ENCODE peak calls at places on chromosomes 4 and X, in five cellular contexts. E, P, H, T and B are unnamed samples.

GRCh38 chr4:52263612-52264011 is 212.5 kb downstream of the SPATA18 start:
- DNase-seq in E (no peak), H (peak), P (no peak), T (no peak), B (no peak)

GRCh38 chrX:136667446-136668168 is 19.6 kb downstream of the CD40LG start:
- DNase-seq in H (no peak), P (no peak), E (no peak), T (no peak), B (no peak)

GRCh38 chrX:41559235-41559634 is 112.1 kb downstream of the NYX start:
- DNase-seq in H (no peak), P (no peak), T (no peak), E (no peak), B (no peak)

GRCh38 chr4:174358410-174358809 is 74.7 kb downstream of the CEP44 start:
- DNase-seq in H (no peak), T (no peak), E (no peak), P (no peak), B (no peak)

GRCh38 chr4:2507259-2507658 is 29.2 kb upstream of the FAM193A start:
- DNase-seq in P (no peak), E (no peak), H (no peak), T (no peak), B (no peak)

GRCh38 chrX:40933132-40934078 is 151.8 kb upstream of the USP9X start:
- DNase-seq in P (peak), E (no peak), T (no peak), H (peak), B (no peak)

GRCh38 chrX:140034916-140035315 is 69.6 kb upstream of the CXorf66 start:
- DNase-seq in P (no peak), H (no peak), T (no peak), E (peak), B (no peak)

GRCh38 chrX:103157511-103158316 is 57.2 kb upstream of the BEX4 start:
- DNase-seq in H (peak), T (peak), E (peak), P (peak), B (no peak)

GRCh38 chr4:178414881-178415446 is 972.7 kb upstream of the AGA start:
- DNase-seq in T (no peak), H (no peak), P (no peak), E (no peak), B (no peak)

GRCh38 chr4:102497986-102498385 is 3.2 kb upstream of the NFKB1 start:
- DNase-seq in P (no peak), E (no peak), T (no peak), H (peak), B (no peak)

GRCh38 chr4:145281946-145282345 is 101.6 kb upstream of the OTUD4 start:
- DNase-seq in H (no peak), T (no peak), E (no peak), P (no peak), B (no peak)

GRCh38 chrX:19888419-19888879 is 1.0 kb upstream of the SH3KBP1 start:
- DNase-seq in E (peak), P (peak), T (peak), H (peak), B (no peak)

GRCh38 chrX:19886888-19887531 is 390 bp downstream of the SH3KBP1 start:
- DNase-seq in H (no peak), P (no peak), E (no peak), T (peak), B (peak)

GRCh38 chrX:19893722-19894121 is 6.3 kb upstream of the SH3KBP1 start:
- DNase-seq in E (no peak), T (no peak), H (peak), P (peak), B (no peak)

GRCh38 chrX:19886375-19886774 is 1.0 kb downstream of the SH3KBP1 start:
- DNase-seq in P (no peak), E (no peak), T (no peak), H (no peak), B (no peak)

DNA sequence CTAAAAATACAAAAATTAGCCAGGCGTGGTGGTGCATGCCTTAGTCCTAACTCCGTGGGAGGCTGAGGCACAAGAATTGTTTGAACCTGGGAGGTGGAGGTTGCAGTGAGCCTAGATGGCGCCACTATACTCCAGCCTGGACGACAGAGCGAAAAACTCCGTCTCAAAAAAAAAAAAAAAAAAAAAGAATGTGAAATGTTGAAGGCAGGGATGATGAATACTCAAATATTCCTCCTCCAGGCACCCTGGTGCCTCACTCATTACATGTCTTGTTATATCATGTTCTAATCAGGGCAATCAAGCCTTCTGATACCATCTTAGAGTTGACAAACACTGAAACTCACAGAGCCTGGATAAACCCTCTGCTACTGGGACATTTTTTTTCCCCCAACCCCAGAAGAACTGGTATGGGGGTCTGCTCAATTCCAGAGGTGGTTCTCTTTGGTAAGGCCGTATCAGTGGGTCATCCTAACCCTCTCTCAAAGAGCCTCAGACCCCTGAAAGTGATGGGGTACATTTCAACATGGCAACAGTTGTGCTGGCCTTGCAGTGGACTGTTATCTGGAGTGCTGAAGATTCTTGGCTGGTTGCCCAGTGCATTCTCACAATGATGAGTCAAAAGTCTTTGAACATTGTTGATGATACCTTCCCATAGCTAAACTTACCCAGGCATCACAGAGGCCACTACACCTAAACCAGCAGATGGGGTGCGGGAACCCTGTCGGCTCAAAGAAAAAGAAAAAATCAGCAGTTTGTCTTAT is 2.4 kb upstream of the SH3KBP1 start:
- DNase-seq in E (no peak), H (peak), T (no peak), P (peak), B (no peak)
- TF ChIP-seq CTCF in E (peak), H (no peak), T (no peak), P (no peak), B (no peak)

GRCh38 chr4:4460759-4461158 is 73.9 kb downstream of the NSG1 start:
- DNase-seq in E (no peak), T (no peak), H (no peak), P (no peak), B (no peak)

GRCh38 chr4:4456816-4457578 is 70.1 kb downstream of the NSG1 start:
- DNase-seq in E (peak), H (no peak), P (no peak), T (no peak), B (no peak)

GRCh38 chr4:4456351-4456750 is 69.4 kb downstream of the NSG1 start:
- DNase-seq in P (no peak), T (no peak), H (no peak), E (no peak), B (no peak)

GRCh38 chr4:4457803-4458550 is 71.1 kb downstream of the NSG1 start:
- DNase-seq in H (peak), T (no peak), E (no peak), P (peak), B (no peak)

DNA sequence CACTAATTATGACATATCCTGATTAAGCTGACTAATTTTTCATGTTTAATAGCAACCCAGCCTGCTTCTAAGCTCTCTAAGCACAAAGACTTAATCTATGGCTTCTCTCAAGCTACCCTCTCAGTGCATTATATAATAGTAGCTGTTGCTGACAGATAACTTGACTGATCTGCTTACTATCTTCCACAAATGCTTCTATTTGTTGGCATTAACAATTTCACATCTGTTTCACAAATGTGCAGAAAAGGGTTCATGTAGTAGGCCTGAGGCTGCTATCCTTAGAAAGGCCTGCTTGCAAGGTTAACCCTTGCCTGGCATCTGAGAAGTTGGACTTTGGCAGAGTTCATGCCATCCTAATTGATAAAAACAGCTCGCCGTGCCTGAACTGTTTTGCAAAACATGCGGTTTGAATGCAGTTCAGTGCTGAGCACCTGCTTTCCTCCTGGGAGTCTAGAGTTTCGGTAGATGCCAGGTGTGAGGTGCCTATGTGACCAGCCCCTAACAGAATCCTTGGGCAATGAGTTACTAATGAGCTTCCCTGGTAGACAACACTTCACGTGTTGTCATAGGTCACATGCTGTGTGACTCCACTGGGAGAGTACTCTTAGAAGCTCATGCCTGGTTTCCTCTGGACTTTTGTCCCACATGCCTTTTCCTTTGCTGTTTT is 68.4 kb downstream of the NSG1 start:
- DNase-seq in E (peak), P (no peak), T (no peak), H (peak), B (no peak)
- TF ChIP-seq CTCF in E (no peak), P (no peak), T (no peak), H (no peak), B (no peak)

DNA sequence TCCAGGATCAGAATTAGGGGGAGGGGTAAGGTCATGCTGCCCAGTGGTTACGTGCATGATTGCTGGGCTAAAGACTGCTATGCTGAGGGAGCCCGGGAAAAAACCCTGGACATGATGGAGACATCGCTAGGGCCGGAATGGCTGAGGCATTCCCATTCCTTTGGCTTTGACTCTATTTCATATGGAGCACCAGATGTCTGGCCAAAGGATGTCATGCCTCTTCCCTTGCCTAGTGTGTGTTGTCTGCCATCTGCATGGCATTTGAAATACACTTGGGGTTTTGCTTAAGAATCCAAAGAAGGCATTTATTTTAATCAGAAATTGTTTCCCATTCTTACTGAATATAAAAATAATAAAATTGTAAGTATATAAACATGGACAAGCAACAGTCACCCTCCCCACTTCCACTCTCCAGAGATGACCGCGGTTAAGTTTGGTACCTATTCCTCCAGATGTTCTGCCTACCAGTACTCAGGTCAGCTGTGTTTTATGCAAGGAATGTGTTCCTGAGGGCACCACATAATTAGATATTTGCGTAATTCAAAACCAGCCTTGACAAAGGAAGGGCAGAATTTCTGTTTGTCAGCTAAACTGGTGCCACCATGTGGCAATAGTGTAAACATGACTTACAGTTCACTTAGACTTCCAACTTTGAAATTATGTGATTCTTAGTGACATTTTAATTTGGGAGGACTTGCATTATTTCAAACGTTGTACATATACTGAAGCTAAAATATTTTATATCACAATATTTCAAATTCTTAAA is 105.9 kb downstream of the CT47B1 start:
- DNase-seq in P (peak), E (peak), T (no peak), H (peak), B (no peak)
- TF ChIP-seq CTCF in P (no peak), E (peak), T (no peak), H (peak), B (no peak)

GRCh38 chr4:189083769-189084168 is 856.9 kb upstream of the FRG1 start:
- DNase-seq in H (no peak), P (no peak), E (no peak), T (no peak), B (no peak)

GRCh38 chr4:189088783-189089182 is 851.9 kb upstream of the FRG1 start:
- DNase-seq in H (peak), P (no peak), T (no peak), E (no peak), B (no peak)

GRCh38 chr4:189087981-189088380 is 852.7 kb upstream of the FRG1 start:
- DNase-seq in T (no peak), E (no peak), P (no peak), H (no peak), B (no peak)

GRCh38 chr4:189081831-189082230 is 858.8 kb upstream of the FRG1 start:
- DNase-seq in H (peak), E (no peak), T (no peak), P (no peak), B (no peak)

DNA sequence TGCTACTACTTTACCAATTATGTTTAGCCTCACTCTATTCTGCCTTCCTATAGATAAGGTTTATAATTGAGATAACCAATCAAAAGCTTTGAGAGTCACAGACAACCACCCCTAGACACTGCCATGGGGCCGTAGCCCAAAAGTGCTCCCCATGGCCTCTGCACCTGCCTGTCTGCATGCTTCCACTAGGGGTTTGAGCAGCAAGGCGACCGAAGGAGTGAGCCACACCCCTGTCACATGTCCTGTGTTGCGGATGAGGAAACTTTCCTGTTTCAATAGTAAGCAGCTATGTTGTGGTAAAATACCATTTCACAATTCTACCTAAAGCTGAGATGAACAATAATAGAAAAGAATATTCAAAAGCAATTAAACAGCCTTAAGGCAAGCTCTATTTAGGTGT is 856.0 kb upstream of the FRG1 start:
- DNase-seq in P (no peak), H (no peak), E (no peak), T (no peak), B (no peak)
- TF ChIP-seq CTCF in P (no peak), H (no peak), E (no peak), T (no peak), B (no peak)

DNA sequence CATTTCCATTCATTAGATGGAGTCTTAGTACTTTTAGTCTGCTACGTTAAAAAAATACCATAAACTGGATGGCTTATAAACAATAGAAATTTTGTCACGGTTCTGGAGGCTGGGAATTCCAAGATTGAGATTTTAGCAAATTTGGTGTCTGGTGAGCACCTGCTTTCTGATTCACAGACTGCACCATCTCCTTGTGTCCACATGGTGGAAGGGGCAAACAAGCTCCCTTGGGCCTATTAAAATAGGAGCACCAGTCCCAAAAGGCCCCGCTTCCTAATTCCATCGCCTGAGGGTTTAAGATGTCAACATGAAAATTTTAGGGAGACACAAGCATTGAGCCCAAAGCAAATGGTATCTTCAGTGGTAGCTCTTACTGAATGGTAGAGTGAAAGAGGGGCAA is 120.5 kb upstream of the MAP9 start:
- DNase-seq in H (no peak), P (no peak), E (no peak), T (no peak), B (no peak)
- TF ChIP-seq CTCF in H (no peak), P (no peak), E (no peak), T (no peak), B (peak)

GRCh38 chr4:139403457-139403856 is 50.5 kb upstream of the RAB33B start:
- DNase-seq in P (no peak), H (no peak), T (no peak), E (peak), B (no peak)
- TF ChIP-seq CTCF in P (no peak), H (no peak), T (no peak), E (peak), B (no peak)

DNA sequence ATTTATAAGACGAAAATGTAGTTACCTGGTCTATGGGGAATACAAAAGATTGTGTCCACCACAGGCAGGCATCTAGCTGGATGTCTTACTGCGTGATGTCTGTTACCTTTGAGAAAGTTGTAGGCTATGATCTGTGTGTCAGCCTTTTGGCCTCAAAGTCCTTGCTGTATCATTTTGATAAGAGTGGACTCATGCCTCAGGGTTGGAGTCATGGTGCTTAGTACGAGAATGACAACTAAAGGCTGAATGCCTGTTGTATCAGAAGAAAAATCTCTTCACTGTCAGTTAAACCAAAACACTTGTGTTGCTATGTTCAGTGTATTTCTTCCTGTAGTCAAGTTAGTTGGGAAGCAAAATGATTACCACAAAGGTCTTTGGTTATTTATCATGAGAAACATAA is 226.2 kb downstream of the ARHGAP10 start:
- DNase-seq in T (no peak), H (no peak), E (no peak), P (no peak), B (no peak)
- TF ChIP-seq CTCF in T (no peak), H (no peak), E (no peak), P (no peak), B (no peak)

GRCh38 chrX:47313056-47313455 is 57.3 kb upstream of the ZNF157 start:
- DNase-seq in H (no peak), P (no peak), E (no peak), T (no peak), B (no peak)

GRCh38 chrX:47316276-47317025 is 53.9 kb upstream of the ZNF157 start:
- DNase-seq in T (no peak), E (no peak), H (no peak), P (no peak), B (peak)

DNA sequence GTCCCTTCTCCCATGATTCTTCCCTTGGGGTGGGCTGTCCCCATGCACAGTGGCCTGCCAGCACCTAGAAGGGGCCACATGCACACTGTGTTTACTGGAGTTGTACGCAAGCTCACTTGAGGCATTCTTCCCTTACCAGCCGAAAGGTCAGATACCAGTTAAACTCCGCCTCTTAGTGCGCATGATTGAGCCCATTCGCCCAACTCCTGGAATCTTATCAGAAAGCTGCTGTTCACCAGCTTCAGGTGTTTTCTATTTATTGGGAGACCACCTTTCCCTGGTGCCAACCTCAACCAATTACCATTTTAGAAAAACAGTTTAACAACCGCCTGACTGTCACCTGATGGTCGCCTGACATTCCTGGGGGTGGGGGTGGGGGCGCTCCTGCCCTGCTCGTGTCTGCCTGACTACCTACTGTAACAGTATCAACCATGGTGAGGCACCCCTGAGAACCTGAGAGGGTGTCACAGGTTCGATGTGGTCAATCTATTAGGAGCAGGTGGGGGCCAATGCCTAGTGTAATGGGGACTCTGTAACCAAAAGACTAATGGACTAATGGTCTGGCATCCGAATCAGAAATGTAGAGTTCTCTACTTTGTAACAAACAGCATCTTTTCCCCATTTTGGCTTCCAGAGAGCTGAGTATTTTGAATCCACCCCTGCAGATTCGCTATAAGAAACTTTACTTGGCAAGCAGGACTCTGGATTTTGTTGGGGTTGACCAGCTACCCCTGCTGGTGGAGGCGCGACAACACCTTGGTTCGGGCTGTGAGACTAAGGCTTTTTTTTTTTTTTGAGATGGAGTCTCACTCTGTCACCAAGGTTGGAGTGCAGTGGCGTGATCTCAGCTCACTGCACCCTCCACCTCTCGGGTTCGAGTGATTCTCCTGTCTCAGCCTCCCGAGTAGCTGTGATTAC is 58.3 kb upstream of the ZNF157 start:
- DNase-seq in E (peak), H (peak), T (peak), P (peak), B (peak)
- TF ChIP-seq CTCF in E (peak), H (peak), T (peak), P (peak), B (peak)